ENCODE peak calls at places on chromosomes 11 and 22, in ten cellular contexts. A is IMR-90, D is tibial nerve, K is breast epithelium, P is HCT116, Q is Peyer's patch, E is right lobe of liver, C is sigmoid colon, H is A549, V is GM12878. Z is an unnamed sample.

GRCh38 chr11:26944866-26945664 is 48.8 kb upstream of the FIBIN start:
- DNase-seq in V (no peak), C (no peak), E (no peak), P (no peak), Q (no peak), D (no peak), H (no peak), A (peak), K (no peak), Z (no peak)

GRCh38 chr11:71999360-71999759 is 651 bp downstream of the IL18BP start:
- DNase-seq in E (peak), D (no peak), Q (no peak), P (no peak), V (no peak), A (peak), K (no peak), H (no peak), C (peak), Z (peak)

GRCh38 chr11:134512061-134512460 is 100.0 kb upstream of the B3GAT1 start:
- DNase-seq in K (no peak), V (no peak), C (peak), Q (peak), D (no peak), P (no peak), H (no peak), A (no peak), E (peak), Z (peak)

GRCh38 chr22:47299879-47300697 is 537.6 kb downstream of the TBC1D22A start:
- DNase-seq in E (no peak), C (no peak), V (no peak), H (no peak), A (no peak), K (no peak), D (no peak), Q (no peak), P (no peak), Z (peak)

GRCh38 chr22:39686178-39686620 is 115.6 kb downstream of the CACNA1I start:
- DNase-seq in V (no peak), Q (no peak), E (no peak), K (no peak), P (no peak), H (no peak), C (no peak), A (no peak), D (no peak), Z (no peak)

GRCh38 chr11:100872951-100873350 is 185.9 kb downstream of the ARHGAP42 start:
- DNase-seq in V (no peak), C (no peak), P (no peak), H (no peak), A (no peak), E (no peak), K (no peak), Q (no peak), D (no peak), Z (no peak)

GRCh38 chr11:128346808-128347207 is 240.6 kb downstream of the ETS1 start:
- DNase-seq in V (no peak), Q (peak), K (no peak), E (no peak), H (no peak), D (no peak), C (no peak), P (no peak), A (peak), Z (peak)

GRCh38 chr11:34755671-34756070 is 134.8 kb downstream of the EHF start:
- DNase-seq in E (no peak), C (no peak), P (no peak), V (no peak), D (no peak), K (no peak), Q (no peak), A (no peak), H (no peak), Z (no peak)

GRCh38 chr11:19200410-19201201 is 1.2 kb downstream of the CSRP3 start:
- DNase-seq in D (no peak), H (no peak), C (no peak), A (peak), E (no peak), K (peak), Q (no peak), V (no peak), P (no peak), Z (no peak)

GRCh38 chr11:32893947-32894827 is 1.6 kb downstream of the QSER1 start:
- DNase-seq in C (no peak), Q (peak), E (no peak), A (peak), D (no peak), P (peak), K (peak), H (peak), V (peak), Z (peak)

GRCh38 chr22:41550952-41551491 is 6.8 kb upstream of the POLR3H start:
- DNase-seq in K (no peak), E (no peak), V (no peak), D (no peak), Q (no peak), H (no peak), C (no peak), P (no peak), A (no peak), Z (no peak)

GRCh38 chr11:77126861-77127673 is 979 bp upstream of the MYO7A start:
- DNase-seq in K (no peak), H (peak), V (no peak), C (no peak), E (peak), P (no peak), A (peak), Q (peak), D (peak), Z (peak)

GRCh38 chr11:109865558-109866186 is 227.5 kb upstream of the ZC3H12C start:
- DNase-seq in H (no peak), C (no peak), E (no peak), D (no peak), A (no peak), V (no peak), P (no peak), Q (no peak), K (no peak), Z (peak)

GRCh38 chr11:66126808-66127555 is 56.9 kb downstream of the PACS1 start:
- DNase-seq in P (no peak), A (peak), C (peak), D (no peak), V (no peak), Q (peak), H (no peak), E (no peak), K (peak), Z (peak)

GRCh38 chr11:102322560-102322959 is 5.3 kb downstream of the BIRC3 start:
- DNase-seq in C (no peak), H (no peak), A (no peak), V (no peak), D (no peak), P (no peak), K (no peak), Q (no peak), E (no peak), Z (no peak)

GRCh38 chr11:78350101-78350645 is 67.4 kb downstream of the GAB2 start:
- DNase-seq in A (peak), D (no peak), E (no peak), P (no peak), C (peak), H (no peak), K (no peak), V (peak), Q (no peak), Z (peak)

GRCh38 chr22:33896801-33897620 is 23.3 kb downstream of the LARGE1 start:
- DNase-seq in V (no peak), P (no peak), H (no peak), K (no peak), A (peak), E (no peak), D (no peak), Q (no peak), C (no peak), Z (peak)

GRCh38 chr22:35882226-35883027 is 146.2 kb downstream of the RBFOX2 start:
- DNase-seq in P (no peak), H (no peak), Q (no peak), D (no peak), V (no peak), K (no peak), C (no peak), E (no peak), A (peak), Z (no peak)

GRCh38 chr11:117295438-117296137 is 4.4 kb downstream of the BACE1-AS start:
- DNase-seq in A (no peak), H (no peak), V (no peak), Q (no peak), E (no peak), P (no peak), K (no peak), C (no peak), D (no peak), Z (no peak)

GRCh38 chr11:75762885-75763284 is 5.7 kb upstream of the DGAT2 start:
- DNase-seq in D (no peak), P (no peak), A (peak), H (no peak), C (no peak), V (no peak), K (no peak), E (no peak), Q (peak), Z (no peak)

GRCh38 chr11:12824281-12825041 is 150.2 kb downstream of the TEAD1 start:
- DNase-seq in D (no peak), P (no peak), K (no peak), H (no peak), C (no peak), E (peak), A (no peak), V (no peak), Q (no peak), Z (no peak)

GRCh38 chr11:133269272-133269671 is 263.0 kb downstream of the OPCML start:
- DNase-seq in C (no peak), Q (no peak), D (no peak), E (no peak), H (no peak), V (peak), K (no peak), A (no peak), P (no peak), Z (no peak)

GRCh38 chr22:46574993-46575914 is 37.8 kb upstream of the CELSR1 start:
- DNase-seq in D (no peak), P (peak), H (peak), K (peak), A (no peak), E (peak), V (no peak), C (peak), Q (peak), Z (no peak)

GRCh38 chr22:43796567-43796966 is 15.5 kb downstream of the EFCAB6 start:
- DNase-seq in K (no peak), C (no peak), V (no peak), H (no peak), D (no peak), A (peak), E (no peak), P (peak), Q (no peak), Z (no peak)

GRCh38 chr11:134762248-134763029 is 350.4 kb upstream of the B3GAT1 start:
- DNase-seq in D (no peak), H (no peak), P (no peak), K (no peak), Q (no peak), E (no peak), A (peak), V (no peak), C (no peak), Z (no peak)

GRCh38 chr22:29093501-29093921 is 20.7 kb downstream of the KREMEN1 start:
- DNase-seq in H (no peak), K (no peak), Q (no peak), D (no peak), E (no peak), A (peak), V (no peak), P (no peak), C (no peak), Z (no peak)

GRCh38 chr22:38881464-38881871 is 9.5 kb upstream of the CBX6 start:
- DNase-seq in C (peak), V (no peak), A (peak), P (no peak), D (peak), K (peak), Q (no peak), E (no peak), H (no peak), Z (peak)

GRCh38 chr11:132140056-132140455 is 769.6 kb downstream of the NTM start:
- DNase-seq in E (no peak), D (no peak), V (no peak), P (no peak), H (no peak), Q (no peak), K (no peak), A (no peak), C (no peak), Z (no peak)

GRCh38 chr22:17337639-17338038 is 31.6 kb upstream of the CECR2 start:
- DNase-seq in A (no peak), E (no peak), V (no peak), H (no peak), C (no peak), Q (no peak), K (no peak), P (no peak), D (no peak), Z (no peak)

GRCh38 chr11:117600261-117600783 is 196.7 kb downstream of the DSCAML1 start:
- DNase-seq in C (peak), D (no peak), Q (no peak), H (no peak), A (no peak), V (no peak), K (no peak), P (no peak), E (no peak), Z (no peak)

GRCh38 chr11:33211588-33211987 is 45.6 kb upstream of the HIPK3 start:
- DNase-seq in C (no peak), H (no peak), Q (no peak), D (no peak), V (no peak), P (no peak), K (no peak), E (no peak), A (no peak), Z (no peak)

GRCh38 chr22:32660292-32660691 is 141.2 kb upstream of the TIMP3 start:
- DNase-seq in A (peak), D (peak), H (peak), Q (peak), K (no peak), V (no peak), P (peak), E (peak), C (peak), Z (peak)

GRCh38 chr11:29293825-29294224 is 723.0 kb downstream of the KCNA4 start:
- DNase-seq in Q (no peak), D (no peak), K (no peak), V (peak), H (peak), E (no peak), C (no peak), P (peak), A (peak), Z (no peak)

GRCh38 chr11:29272019-29272654 is 744.7 kb downstream of the KCNA4 start:
- DNase-seq in C (no peak), K (no peak), H (peak), P (peak), Q (no peak), E (no peak), V (no peak), A (peak), D (no peak), Z (no peak)

GRCh38 chr11:68312117-68312779 is at the start of gene LRP5:
- DNase-seq in D (no peak), K (no peak), P (no peak), H (no peak), C (peak), V (no peak), Q (peak), E (peak), A (peak), Z (no peak)

GRCh38 chr11:43802509-43802908 is 78.1 kb upstream of the ALKBH3 start:
- DNase-seq in E (no peak), A (peak), D (no peak), K (no peak), V (no peak), P (no peak), Q (no peak), H (no peak), C (no peak), Z (no peak)

DNA sequence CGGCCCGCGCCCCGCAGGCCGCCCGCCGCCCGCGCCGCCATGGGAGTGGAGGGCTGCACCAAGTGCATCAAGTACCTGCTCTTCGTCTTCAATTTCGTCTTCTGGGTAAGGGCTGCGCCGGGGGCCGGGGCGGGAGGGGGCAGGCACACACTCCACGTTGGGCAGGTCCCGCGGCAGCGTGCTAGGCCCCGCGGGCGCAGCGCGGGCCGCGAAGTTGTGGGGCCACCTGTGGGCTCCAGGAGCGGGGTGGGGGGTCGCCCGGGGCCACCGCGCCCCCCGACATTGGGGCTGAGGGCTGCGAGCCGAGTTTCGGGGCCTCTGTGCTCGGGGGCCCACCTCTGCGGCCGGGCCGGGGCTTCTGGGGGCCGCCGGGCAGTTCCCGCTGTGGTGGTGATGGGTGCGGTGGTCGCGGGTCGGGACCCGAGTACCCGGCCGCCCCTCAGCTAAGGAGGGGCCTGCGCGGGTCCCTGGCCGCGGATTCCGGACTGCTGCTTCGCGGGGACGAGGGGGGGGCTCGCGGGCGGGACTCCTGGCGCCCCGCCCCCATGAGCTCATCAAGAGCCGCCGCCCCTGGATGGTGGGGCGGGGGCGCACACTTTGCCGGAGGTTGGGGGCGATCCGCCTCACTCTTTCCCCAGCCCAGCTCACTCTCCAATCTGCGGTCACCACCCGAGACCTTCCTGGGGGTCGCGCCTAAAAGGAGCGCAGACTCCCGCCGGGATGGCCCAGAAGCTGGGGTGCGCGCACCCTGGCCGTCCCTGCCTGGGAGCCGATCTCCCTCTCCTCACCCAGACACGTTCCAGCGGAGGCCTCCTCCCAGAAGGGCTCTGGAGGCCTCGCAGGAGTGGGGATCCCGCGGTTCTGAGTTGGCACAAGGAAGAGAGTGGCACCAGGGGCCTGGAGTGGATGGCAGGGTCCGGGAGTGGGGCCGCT is 667 bp downstream of the CD81 start:
- DNase-seq in K (peak), H (peak), Q (peak), C (peak), E (peak), P (no peak), D (peak), V (no peak), A (peak), Z (peak)
- TF ChIP-seq POLR2A in K (peak), H (no peak), Q (no peak), C (no peak), E (peak), P (no peak), D (peak), V (peak), A (peak), Z (no peak)

GRCh38 chr11:45082744-45083543 is 63.5 kb upstream of the PRDM11 start:
- DNase-seq in E (no peak), D (no peak), A (no peak), Q (peak), H (no peak), P (no peak), K (no peak), V (no peak), C (no peak), Z (no peak)
- TF ChIP-seq POLR2A in E (no peak), D (no peak), A (no peak), Q (no peak), H (no peak), P (no peak), K (no peak), V (no peak), C (no peak), Z (no peak)

DNA sequence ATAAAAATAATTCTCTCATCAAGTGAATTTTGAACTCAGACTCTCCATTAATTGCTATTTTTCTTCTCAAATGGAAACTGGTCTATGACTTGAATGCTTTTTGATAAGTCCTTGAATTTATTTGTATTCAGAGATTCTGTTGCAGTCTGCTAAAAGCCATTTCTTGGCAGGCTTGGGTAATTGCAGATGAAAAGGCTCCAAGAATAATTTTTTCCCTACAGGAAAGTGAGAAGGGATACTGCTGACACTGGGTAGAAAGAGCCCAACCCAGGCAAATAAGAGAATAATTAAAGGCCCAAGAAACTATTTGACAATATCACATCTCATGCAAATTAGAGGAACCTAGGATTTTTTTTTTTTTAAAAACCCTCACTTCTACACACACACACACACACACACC is 246.5 kb upstream of the DDI1 start:
- DNase-seq in K (no peak), V (no peak), A (no peak), H (no peak), C (no peak), D (no peak), P (no peak), Q (no peak), E (no peak), Z (no peak)
- TF ChIP-seq POLR2A in K (no peak), V (no peak), A (no peak), H (no peak), C (no peak), D (no peak), P (no peak), Q (no peak), E (no peak), Z (no peak)

DNA sequence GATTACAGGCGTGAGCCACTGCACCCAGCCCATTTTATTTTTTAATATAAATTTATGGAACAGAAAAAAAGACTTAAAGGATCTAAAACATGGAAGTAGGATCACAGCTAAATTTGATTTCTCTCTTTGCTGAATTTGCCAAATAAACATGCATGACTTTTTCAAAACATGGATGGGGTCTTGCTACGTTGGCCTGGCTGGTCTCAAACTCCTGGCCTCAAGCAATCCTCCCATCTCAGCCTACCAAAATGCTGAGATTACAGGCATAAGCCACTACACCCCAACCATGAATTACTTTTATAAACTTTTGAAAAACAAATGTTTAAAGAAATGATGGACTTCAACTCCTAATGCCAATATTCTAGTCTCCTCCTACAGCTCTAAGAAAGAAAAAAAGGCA is 61.2 kb downstream of the PHF21A start:
- DNase-seq in H (no peak), P (no peak), Q (no peak), K (no peak), E (no peak), V (no peak), C (no peak), A (no peak), D (no peak), Z (no peak)
- TF ChIP-seq POLR2A in H (no peak), P (no peak), Q (no peak), K (no peak), E (no peak), V (no peak), C (no peak), A (no peak), D (no peak), Z (no peak)

DNA sequence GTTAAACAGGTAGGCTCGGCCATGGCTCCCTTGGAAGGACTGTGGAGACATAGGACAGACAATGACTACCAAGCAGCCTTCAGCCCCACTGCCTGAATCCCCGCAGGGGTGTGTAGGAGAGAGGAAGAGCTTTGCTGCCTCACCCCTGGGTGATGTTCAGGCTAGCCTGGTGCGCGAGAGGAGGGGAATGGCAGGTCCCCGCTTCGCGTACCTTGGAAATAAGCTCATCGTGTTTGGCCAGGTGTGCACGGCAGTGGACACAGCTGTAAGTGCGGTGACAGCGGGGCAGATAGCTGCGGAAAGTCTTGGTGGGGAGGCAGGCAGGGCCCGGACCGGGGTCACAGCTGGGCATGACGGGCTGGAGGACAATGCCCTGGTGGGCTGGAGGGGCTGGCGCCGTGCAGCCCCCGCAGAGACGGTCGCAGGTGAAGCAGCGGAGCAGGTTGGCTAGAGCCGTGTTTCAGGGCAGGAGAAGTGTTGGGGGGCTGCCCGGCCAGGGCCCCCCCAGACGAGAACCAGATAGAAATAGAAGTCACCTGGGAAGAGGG is 2.9 kb downstream of the YPEL4 start:
- DNase-seq in P (no peak), V (no peak), D (no peak), A (no peak), Q (no peak), H (no peak), E (no peak), C (no peak), K (no peak), Z (no peak)
- TF ChIP-seq POLR2A in P (no peak), V (no peak), D (no peak), A (no peak), Q (no peak), H (no peak), E (no peak), C (no peak), K (no peak), Z (no peak)

Z was measured in adrenal gland.